ENCODE peak calls at places on chromosomes 7 and 10, in six cellular contexts. T is nephron progenitor cell, E is AG09319, M is mucosa of descending colon, X is cardiac fibroblast, C is chondrocyte. K is an unnamed sample.

GRCh38 chr10:133091316-133091715 is 3.6 kb downstream of the ADGRA1 start:
- DNase-seq in X (no peak), T (no peak), E (no peak), M (no peak), C (no peak), K (no peak)

GRCh38 chr7:124700655-124701054 is 64.9 kb downstream of the GPR37 start:
- DNase-seq in X (no peak), M (no peak), C (no peak), T (no peak), E (no peak), K (no peak)

GRCh38 chr7:86926732-86927131 is 132.7 kb downstream of the ELAPOR2 start:
- DNase-seq in C (no peak), M (no peak), T (peak), X (peak), E (peak), K (peak)

GRCh38 chr7:36944843-36945242 is 220.5 kb upstream of the AOAH start:
- DNase-seq in X (no peak), T (no peak), C (no peak), E (no peak), M (no peak), K (no peak)

GRCh38 chr7:2110586-2111396 is 122.0 kb downstream of the MAD1L1 start:
- DNase-seq in E (no peak), T (no peak), X (peak), M (peak), C (no peak), K (no peak)

GRCh38 chr7:119594956-119595355 is 678.0 kb upstream of the KCND2 start:
- DNase-seq in T (no peak), X (no peak), M (no peak), E (no peak), C (no peak), K (no peak)

GRCh38 chr10:86282664-86283465 is 83.7 kb downstream of the GRID1 start:
- DNase-seq in E (no peak), T (no peak), C (peak), M (no peak), X (no peak), K (no peak)

GRCh38 chr10:110323503-110323902 is 18.8 kb upstream of the SMNDC1 start:
- DNase-seq in C (no peak), M (no peak), E (peak), X (peak), T (no peak), K (no peak)

GRCh38 chr7:147903871-147904576 is 686.5 kb upstream of the C7orf33 start:
- DNase-seq in T (no peak), E (no peak), C (no peak), X (no peak), M (no peak), K (no peak)

GRCh38 chr10:44902838-44903545 is 8.1 kb upstream of the TMEM72 start:
- DNase-seq in C (no peak), T (peak), X (no peak), M (no peak), E (no peak), K (no peak)

GRCh38 chr10:127925471-127926207 is 18.7 kb downstream of the PTPRE start:
- DNase-seq in T (no peak), E (no peak), M (no peak), C (no peak), X (no peak), K (no peak)

GRCh38 chr7:94011714-94012353 is 7.7 kb upstream of the BET1 start:
- DNase-seq in C (peak), T (no peak), M (no peak), E (no peak), X (no peak), K (no peak)

GRCh38 chr7:10874666-10875065 is 99.0 kb upstream of the PHF14 start:
- DNase-seq in M (no peak), C (no peak), X (no peak), E (no peak), T (no peak), K (no peak)

GRCh38 chr7:81231203-81231922 is 312.5 kb upstream of the SEMA3C start:
- DNase-seq in T (no peak), M (no peak), C (no peak), X (peak), E (no peak), K (no peak)

GRCh38 chr10:117133273-117134083 is 4.6 kb downstream of the VAX1 start:
- DNase-seq in M (no peak), E (no peak), C (no peak), T (peak), X (no peak), K (no peak)

GRCh38 chr7:44867073-44867990 is 18.0 kb downstream of the PURB start:
- DNase-seq in X (peak), T (no peak), M (no peak), E (no peak), C (no peak), K (peak)

GRCh38 chr7:101365956-101366355 is 3.3 kb downstream of the COL26A1 start:
- DNase-seq in X (no peak), E (no peak), C (no peak), T (no peak), M (no peak), K (no peak)

GRCh38 chr7:36215017-36215621 is 62.1 kb downstream of the EEPD1 start:
- DNase-seq in T (peak), X (no peak), E (no peak), C (no peak), M (no peak), K (no peak)

GRCh38 chr10:27448926-27449325 is 55.2 kb upstream of the RAB18 start:
- DNase-seq in X (no peak), T (no peak), E (no peak), C (no peak), M (no peak), K (no peak)

GRCh38 chr10:83489161-83489560 is 650.1 kb upstream of the GHITM start:
- DNase-seq in T (no peak), X (no peak), M (no peak), C (no peak), E (no peak), K (no peak)
- TF ChIP-seq CTCF in T (no peak), X (no peak), M (no peak), C (no peak), E (no peak), K (no peak)

DNA sequence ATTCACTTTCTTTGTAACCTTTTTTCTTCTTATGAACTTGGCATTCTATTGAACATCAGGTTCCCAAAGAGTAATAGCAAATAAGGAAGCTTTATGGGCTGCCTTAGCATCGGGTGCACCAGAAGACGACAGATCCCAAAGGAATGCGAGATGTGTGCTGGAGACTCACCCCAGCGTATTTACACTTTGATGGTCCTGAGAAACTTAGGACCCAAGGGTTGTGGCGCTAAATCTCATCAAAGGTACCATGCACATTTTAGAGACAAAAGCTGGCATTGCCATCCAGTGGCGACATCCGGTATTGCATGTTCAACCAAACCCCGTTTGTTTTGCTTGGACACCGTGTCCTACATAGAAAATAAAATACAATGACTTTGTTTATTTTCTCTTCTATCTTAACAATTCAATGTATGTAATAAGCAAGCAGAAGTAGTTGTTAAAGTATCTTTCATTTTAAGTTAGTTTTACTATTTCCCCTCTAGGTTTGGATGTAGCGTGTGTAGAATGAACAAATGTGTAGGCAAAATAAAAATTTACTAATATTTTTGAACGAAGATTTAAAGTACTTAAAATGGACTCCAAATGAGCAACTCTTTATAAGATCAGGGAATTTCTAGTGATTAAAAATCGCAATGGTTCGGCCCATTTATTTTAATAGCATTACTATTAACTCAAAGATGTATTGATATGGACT is 1154.8 kb downstream of the GATA3 start:
- DNase-seq in T (peak), C (no peak), X (peak), E (peak), M (peak), K (peak)
- TF ChIP-seq CTCF in T (peak), C (peak), X (peak), E (peak), M (peak), K (peak)

GRCh38 chr7:43211693-43212092 is 99.2 kb downstream of the HECW1 start:
- DNase-seq in X (no peak), C (no peak), M (no peak), E (no peak), T (no peak), K (no peak)

GRCh38 chr7:43208189-43208588 is 95.7 kb downstream of the HECW1 start:
- DNase-seq in C (no peak), X (no peak), T (no peak), M (no peak), E (no peak), K (no peak)

GRCh38 chr7:43212921-43213320 is 100.5 kb downstream of the HECW1 start:
- DNase-seq in M (no peak), E (no peak), C (no peak), T (no peak), X (no peak), K (no peak)

GRCh38 chr7:43215061-43215460 is 102.6 kb downstream of the HECW1 start:
- DNase-seq in M (no peak), X (no peak), T (no peak), C (no peak), E (no peak), K (no peak)

DNA sequence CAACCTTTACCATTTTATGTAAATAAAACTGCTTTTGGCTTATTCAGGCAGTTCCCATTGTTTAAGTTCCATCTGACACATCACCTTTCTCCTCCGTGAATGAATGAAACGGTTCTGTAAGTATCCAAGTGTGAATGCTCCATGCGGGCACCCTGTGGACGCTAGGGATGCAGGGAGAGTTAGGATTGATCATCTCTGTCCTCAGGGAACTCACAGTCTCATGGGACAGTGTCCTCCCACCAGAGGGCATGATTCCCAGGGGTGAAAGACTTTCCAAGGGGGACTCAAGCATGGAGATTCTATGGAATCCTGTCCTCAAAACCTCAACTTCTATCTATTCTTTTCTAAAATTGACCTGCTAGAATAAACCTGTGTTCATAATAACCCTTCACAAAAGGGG is 98.8 kb downstream of the HECW1 start:
- DNase-seq in E (no peak), M (no peak), X (no peak), T (no peak), C (no peak), K (no peak)
- TF ChIP-seq CTCF in E (no peak), M (no peak), X (no peak), T (no peak), C (peak), K (no peak)

DNA sequence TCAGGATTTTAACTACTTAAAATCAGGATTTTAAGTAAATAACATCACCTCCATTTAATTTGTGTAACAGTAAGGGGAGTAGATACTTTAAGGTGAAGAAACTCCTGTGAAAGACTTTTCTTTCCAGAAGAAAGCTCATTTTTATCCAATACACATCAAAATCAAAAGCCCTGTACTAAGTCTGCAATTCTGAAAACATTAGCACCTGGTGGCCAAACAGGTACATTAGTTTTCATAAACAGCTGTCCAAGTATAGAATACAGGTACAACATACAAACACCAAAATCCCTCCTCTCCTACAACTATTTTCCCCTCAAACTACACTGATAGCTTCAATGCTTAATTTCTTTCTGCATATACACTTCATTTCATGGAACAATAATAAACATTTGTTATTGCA is 22.9 kb downstream of the FAM3C start:
- DNase-seq in X (no peak), C (no peak), E (no peak), M (no peak), T (no peak), K (no peak)
- TF ChIP-seq CTCF in X (no peak), C (peak), E (no peak), M (no peak), T (no peak), K (no peak)

GRCh38 chr7:128860158-128861073 is 2.2 kb upstream of the ATP6V1F start:
- DNase-seq in M (no peak), X (peak), T (no peak), E (peak), C (no peak), K (no peak)
- TF ChIP-seq CTCF in M (no peak), X (peak), T (no peak), E (peak), C (peak), K (no peak)